ENCODE peak calls at places on chromosomes 13 and 19, in five cellular contexts. One of them, this sample, is unnamed.

GRCh38 chr13:80100636-80101035 is 240.3 kb downstream of the SPRY2 start:
- DNase-seq in fibroblast of pulmonary artery: peak
- DNase-seq in non-pigmented ciliary epithelial cell: no peak
- DNase-seq in RWPE1: no peak
- DNase-seq in coronary artery: no peak
- DNase-seq in this sample: no peak

GRCh38 chr13:49836516-49836915 is 44.0 kb upstream of the KPNA3 start:
- DNase-seq in fibroblast of pulmonary artery: no peak
- DNase-seq in non-pigmented ciliary epithelial cell: no peak
- DNase-seq in RWPE1: peak
- DNase-seq in coronary artery: no peak
- DNase-seq in this sample: no peak

GRCh38 chr13:45278096-45278645 is 62.8 kb downstream of the TPT1 start:
- DNase-seq in fibroblast of pulmonary artery: peak
- DNase-seq in non-pigmented ciliary epithelial cell: no peak
- DNase-seq in RWPE1: no peak
- DNase-seq in coronary artery: no peak
- DNase-seq in this sample: no peak

GRCh38 chr13:46170268-46170667 is 11.7 kb downstream of the LCP1 start:
- DNase-seq in fibroblast of pulmonary artery: no peak
- DNase-seq in non-pigmented ciliary epithelial cell: no peak
- DNase-seq in RWPE1: no peak
- DNase-seq in coronary artery: no peak
- DNase-seq in this sample: no peak

GRCh38 chr19:49057636-49058234 is at the start of gene CGB7:
- DNase-seq in fibroblast of pulmonary artery: peak
- DNase-seq in non-pigmented ciliary epithelial cell: no peak
- DNase-seq in RWPE1: peak
- DNase-seq in coronary artery: no peak
- DNase-seq in this sample: no peak

GRCh38 chr13:52374873-52375411 is 31.0 kb downstream of the THSD1 start:
- DNase-seq in fibroblast of pulmonary artery: no peak
- DNase-seq in non-pigmented ciliary epithelial cell: no peak
- DNase-seq in RWPE1: no peak
- DNase-seq in coronary artery: no peak
- DNase-seq in this sample: no peak

GRCh38 chr19:55809381-55810058 is 22.3 kb downstream of the NLRP11 start:
- DNase-seq in fibroblast of pulmonary artery: peak
- DNase-seq in non-pigmented ciliary epithelial cell: no peak
- DNase-seq in RWPE1: no peak
- DNase-seq in coronary artery: no peak
- DNase-seq in this sample: peak

GRCh38 chr13:47949799-47950198 is 51.3 kb downstream of the SUCLA2 start:
- DNase-seq in fibroblast of pulmonary artery: no peak
- DNase-seq in non-pigmented ciliary epithelial cell: no peak
- DNase-seq in RWPE1: no peak
- DNase-seq in coronary artery: no peak
- DNase-seq in this sample: no peak

GRCh38 chr13:112200200-112200599 is 133.3 kb downstream of the SOX1 start:
- DNase-seq in fibroblast of pulmonary artery: no peak
- DNase-seq in non-pigmented ciliary epithelial cell: no peak
- DNase-seq in RWPE1: no peak
- DNase-seq in coronary artery: peak
- DNase-seq in this sample: no peak

GRCh38 chr19:35828694-35829301 is 16.2 kb upstream of the PRODH2 start:
- DNase-seq in fibroblast of pulmonary artery: peak
- DNase-seq in non-pigmented ciliary epithelial cell: peak
- DNase-seq in RWPE1: peak
- DNase-seq in coronary artery: no peak
- DNase-seq in this sample: no peak

GRCh38 chr19:29835447-29835846 is 23.7 kb downstream of the CCNE1 start:
- DNase-seq in fibroblast of pulmonary artery: no peak
- DNase-seq in non-pigmented ciliary epithelial cell: no peak
- DNase-seq in RWPE1: no peak
- DNase-seq in coronary artery: no peak
- DNase-seq in this sample: no peak

GRCh38 chr13:26485288-26485687 is 72.2 kb upstream of the WASF3 start:
- DNase-seq in fibroblast of pulmonary artery: no peak
- DNase-seq in non-pigmented ciliary epithelial cell: no peak
- DNase-seq in RWPE1: no peak
- DNase-seq in coronary artery: no peak
- DNase-seq in this sample: no peak

GRCh38 chr13:42899266-42899665 is 92.8 kb downstream of the EPSTI1 start:
- DNase-seq in fibroblast of pulmonary artery: no peak
- DNase-seq in non-pigmented ciliary epithelial cell: no peak
- DNase-seq in RWPE1: no peak
- DNase-seq in coronary artery: no peak
- DNase-seq in this sample: no peak

GRCh38 chr13:112567161-112567862 is 20.6 kb downstream of the TUBGCP3 start:
- DNase-seq in fibroblast of pulmonary artery: no peak
- DNase-seq in non-pigmented ciliary epithelial cell: no peak
- DNase-seq in RWPE1: no peak
- DNase-seq in coronary artery: no peak
- DNase-seq in this sample: no peak

GRCh38 chr19:13086341-13086740 is 16.3 kb downstream of the LYL1 start:
- DNase-seq in fibroblast of pulmonary artery: no peak
- DNase-seq in non-pigmented ciliary epithelial cell: no peak
- DNase-seq in RWPE1: no peak
- DNase-seq in coronary artery: no peak
- DNase-seq in this sample: no peak

GRCh38 chr13:113642563-113642962 is 15.4 kb downstream of the ATP4B start:
- DNase-seq in fibroblast of pulmonary artery: no peak
- DNase-seq in non-pigmented ciliary epithelial cell: no peak
- DNase-seq in RWPE1: no peak
- DNase-seq in coronary artery: no peak
- DNase-seq in this sample: no peak

GRCh38 chr19:18153555-18154134 is 682 bp downstream of the PIK3R2 start:
- DNase-seq in fibroblast of pulmonary artery: no peak
- DNase-seq in non-pigmented ciliary epithelial cell: no peak
- DNase-seq in RWPE1: no peak
- DNase-seq in coronary artery: no peak
- DNase-seq in this sample: no peak

This sample was measured in NCI-H2107.